ENCODE peak calls at places on chromosomes 2 and 18, in eight cellular contexts. B, F, Y, E, U, R, N and O are unnamed samples. For H3K9me3, the result is how much of the 10 kb centered on the place peaks cover.

GRCh38 chr18:26458526-26459232 is 89.7 kb downstream of the KCTD1 start:
- DNase-seq in B (no peak), F (no peak), Y (no peak), E (no peak), U (no peak), R (no peak), N (no peak), O (no peak)

GRCh38 chr18:50793641-50794565 is 25.9 kb downstream of the MRO start:
- DNase-seq in B (no peak), F (no peak), Y (no peak), E (no peak), U (no peak), R (no peak), N (no peak), O (no peak)

GRCh38 chr2:223537669-223538601 is 64.2 kb downstream of the SCG2 start:
- DNase-seq in B (peak), F (no peak), Y (no peak), E (no peak), U (peak), R (no peak), N (no peak), O (no peak)

GRCh38 chr2:47232738-47233415 is 77.8 kb upstream of the STPG4 start:
- DNase-seq in B (no peak), F (no peak), Y (no peak), E (no peak), U (no peak), R (no peak), N (peak), O (no peak)

GRCh38 chr18:44179693-44180092 is 501.0 kb upstream of the SETBP1 start:
- DNase-seq in B (no peak), F (no peak), Y (no peak), E (peak), U (no peak), R (no peak), N (no peak), O (no peak)

GRCh38 chr2:203225423-203226039 is 13.3 kb upstream of the CYP20A1 start:
- DNase-seq in B (peak), F (no peak), Y (peak), E (peak), U (peak), R (peak), N (no peak), O (peak)

GRCh38 chr18:11259421-11259820 is 110.1 kb upstream of the PIEZO2 start:
- DNase-seq in B (peak), F (peak), Y (no peak), E (no peak), U (no peak), R (no peak), N (no peak), O (no peak)

GRCh38 chr18:14945984-14946383 is 198.0 kb downstream of the ANKRD30B start:
- DNase-seq in B (no peak), F (no peak), Y (no peak), E (no peak), U (no peak), R (no peak), N (no peak), O (no peak)

GRCh38 chr18:75070625-75071483 is 138.1 kb downstream of the PTGR3 start:
- DNase-seq in B (peak), F (peak), Y (no peak), E (peak), U (no peak), R (peak), N (no peak), O (no peak)

GRCh38 chr18:26056291-26056690 is 34.1 kb downstream of the SS18 start:
- DNase-seq in B (no peak), F (no peak), Y (no peak), E (no peak), U (no peak), R (no peak), N (no peak), O (no peak)

GRCh38 chr2:151053661-151053990 is 208.0 kb downstream of the RBM43 start:
- DNase-seq in B (no peak), F (no peak), Y (no peak), E (no peak), U (no peak), R (no peak), N (no peak), O (no peak)

GRCh38 chr2:46460241-46460921 is 19.0 kb upstream of the TMEM247 start:
- DNase-seq in B (peak), F (no peak), Y (no peak), E (no peak), U (no peak), R (no peak), N (no peak), O (no peak)

GRCh38 chr2:241931976-241932894 is 62.7 kb downstream of the RTP5 start:
- DNase-seq in B (no peak), F (no peak), Y (no peak), E (no peak), U (no peak), R (no peak), N (no peak), O (no peak)

GRCh38 chr2:38465789-38466127 is 88.7 kb upstream of the ATL2 start:
- DNase-seq in B (peak), F (peak), Y (peak), E (no peak), U (peak), R (peak), N (peak), O (no peak)

GRCh38 chr18:37554399-37554787 is 11.2 kb downstream of the CELF4 start:
- DNase-seq in B (no peak), F (no peak), Y (no peak), E (no peak), U (no peak), R (no peak), N (no peak), O (no peak)

GRCh38 chr2:45000921-45001628 is 8.2 kb downstream of the SIX2 start:
- DNase-seq in B (no peak), F (no peak), Y (no peak), E (no peak), U (peak), R (no peak), N (no peak), O (no peak)

GRCh38 chr2:223999862-224000261 is 39.2 kb downstream of the SERPINE2 start:
- DNase-seq in B (peak), F (no peak), Y (no peak), E (no peak), U (no peak), R (no peak), N (no peak), O (no peak)

GRCh38 chr18:32770651-32771168 is 2.1 kb downstream of the KLHL14 start:
- DNase-seq in B (no peak), F (peak), Y (no peak), E (peak), U (no peak), R (no peak), N (no peak), O (no peak)

GRCh38 chr2:73985318-73986084 is 791 bp downstream of the TET3 start:
- DNase-seq in B (peak), F (peak), Y (no peak), E (peak), U (peak), R (peak), N (peak), O (peak)

GRCh38 chr18:72871091-72871490 is 3.3 kb upstream of the NETO1 start:
- DNase-seq in B (no peak), F (no peak), Y (no peak), E (no peak), U (no peak), R (no peak), N (no peak), O (no peak)

GRCh38 chr2:11698009-11698922 is 28.3 kb upstream of the NTSR2 start:
- DNase-seq in B (peak), F (peak), Y (no peak), E (peak), U (peak), R (no peak), N (no peak), O (no peak)

GRCh38 chr2:43106767-43107527 is 119.5 kb downstream of the ZFP36L2 start:
- DNase-seq in B (peak), F (no peak), Y (peak), E (no peak), U (no peak), R (no peak), N (peak), O (no peak)

GRCh38 chr2:142915502-142915901 is 38.0 kb downstream of the KYNU start:
- DNase-seq in B (no peak), F (no peak), Y (no peak), E (no peak), U (no peak), R (no peak), N (no peak), O (no peak)

GRCh38 chr18:49017813-49018552 is 67.2 kb upstream of the SMAD7 start:
- DNase-seq in B (no peak), F (peak), Y (no peak), E (peak), U (no peak), R (no peak), N (peak), O (no peak)

GRCh38 chr2:59804662-59805258 is 748.7 kb downstream of the BCL11A start:
- DNase-seq in B (peak), F (no peak), Y (no peak), E (no peak), U (peak), R (no peak), N (no peak), O (no peak)

GRCh38 chr2:199055336-199055735 is 402.4 kb downstream of the SATB2 start:
- DNase-seq in B (no peak), F (no peak), Y (no peak), E (no peak), U (no peak), R (no peak), N (no peak), O (no peak)

GRCh38 chr18:59268127-59268721 is 5.0 kb downstream of the RAX start:
- DNase-seq in B (no peak), F (no peak), Y (no peak), E (peak), U (no peak), R (no peak), N (no peak), O (no peak)
- H3K9me3 ChIP-seq in B (under half), F (under half), Y (under half), E (under half), U (under half), R (under half), N (under half), O (under half)

DNA sequence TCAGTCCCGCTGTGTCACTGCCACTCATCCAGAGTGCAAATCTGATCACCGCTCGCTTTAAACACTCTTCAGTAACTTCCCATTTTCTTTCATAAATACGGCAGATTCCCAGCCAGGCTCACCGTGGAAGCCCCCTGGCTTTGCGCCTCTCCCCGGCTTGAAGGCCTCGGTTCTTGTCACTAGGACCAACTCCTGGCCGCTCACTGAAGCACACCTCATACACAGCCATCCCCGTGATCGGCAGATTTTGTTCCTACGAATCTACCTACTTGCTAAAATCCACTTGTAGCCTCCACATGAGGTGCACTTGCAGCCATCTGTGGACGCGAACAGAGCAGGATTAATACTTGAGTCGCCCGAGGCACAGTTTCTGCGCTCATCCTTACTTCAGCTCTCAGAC is 462.4 kb upstream of the MYT1L start:
- DNase-seq in B (no peak), F (no peak), Y (no peak), E (no peak), U (no peak), R (no peak), N (peak), O (no peak)
- H3K9me3 ChIP-seq in B (under half), F (under half), Y (under half), E (under half), U (under half), R (under half), N (under half), O (under half)

DNA sequence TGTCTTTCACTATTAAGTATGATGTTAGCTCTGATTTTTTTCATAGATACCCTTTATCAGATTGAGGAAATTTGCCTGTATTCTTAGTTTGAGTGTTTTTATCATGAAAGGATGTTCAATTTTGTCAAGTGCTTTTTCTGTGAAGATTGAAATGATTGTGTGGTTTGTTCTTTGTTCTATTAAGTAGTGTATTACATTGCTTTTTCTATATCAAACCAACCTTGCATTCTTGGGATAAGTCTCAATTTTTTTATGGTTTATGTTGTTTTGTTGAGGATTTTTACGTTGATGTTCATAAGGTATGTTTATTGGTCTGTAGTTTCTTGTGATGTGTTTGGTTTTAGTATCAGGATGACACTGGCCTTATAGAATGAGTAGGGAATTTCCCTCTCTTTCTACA is 19.1 kb downstream of the PDK1 start:
- DNase-seq in B (no peak), F (no peak), Y (no peak), E (no peak), U (no peak), R (no peak), N (no peak), O (no peak)
- H3K9me3 ChIP-seq in B (under half), F (under half), Y (under half), E (under half), U (under half), R (under half), N (under half), O (under half)

GRCh38 chr2:239774142-239774462 is 251.0 kb downstream of the NDUFA10 start:
- DNase-seq in B (no peak), F (no peak), Y (peak), E (peak), U (no peak), R (no peak), N (no peak), O (no peak)
- H3K9me3 ChIP-seq in B (under half), F (under half), Y (under half), E (under half), U (under half), R (under half), N (under half), O (under half)

GRCh38 chr18:35641916-35642315 is 60.4 kb downstream of the GALNT1 start:
- DNase-seq in B (no peak), F (no peak), Y (no peak), E (no peak), U (no peak), R (no peak), N (no peak), O (no peak)
- H3K9me3 ChIP-seq in B (under half), F (under half), Y (under half), E (under half), U (under half), R (under half), N (under half), O (under half)

GRCh38 chr18:65628390-65628789 is 122.4 kb upstream of the CDH7 start:
- DNase-seq in B (no peak), F (no peak), Y (no peak), E (no peak), U (no peak), R (no peak), N (no peak), O (no peak)

GRCh38 chr18:65620076-65620696 is 130.6 kb upstream of the CDH7 start:
- DNase-seq in B (no peak), F (no peak), Y (no peak), E (no peak), U (no peak), R (no peak), N (no peak), O (no peak)

DNA sequence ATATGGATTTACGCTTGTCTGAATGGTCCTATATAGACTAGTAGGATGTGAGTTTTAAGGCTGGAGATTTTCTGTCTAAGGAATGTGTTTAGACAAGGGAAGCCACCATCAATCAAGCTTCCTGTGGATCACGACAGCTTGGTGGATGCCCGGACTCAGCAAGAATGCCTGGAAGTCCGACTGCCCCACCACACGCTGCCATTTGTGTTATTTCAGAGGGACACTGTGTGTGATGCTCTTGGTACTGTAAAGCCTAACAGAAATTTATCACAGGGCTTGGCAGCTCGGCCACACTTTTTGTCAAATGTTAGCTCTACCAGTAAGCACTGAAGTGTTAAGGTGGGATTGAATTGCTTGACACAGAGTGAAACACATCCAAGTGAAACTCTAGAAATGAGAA is 127.1 kb upstream of the CDH7 start:
- DNase-seq in B (no peak), F (no peak), Y (no peak), E (no peak), U (no peak), R (no peak), N (no peak), O (no peak)
- H3K9me3 ChIP-seq in B (under half), F (under half), Y (under half), E (under half), U (under half), R (under half), N (under half), O (under half)

GRCh38 chr2:64502860-64503259 is 21.3 kb upstream of the AFTPH start:
- DNase-seq in B (no peak), F (no peak), Y (no peak), E (no peak), U (no peak), R (no peak), N (no peak), O (no peak)
- H3K9me3 ChIP-seq in B (under half), F (under half), Y (under half), E (under half), U (under half), R (under half), N (under half), O (under half)

GRCh38 chr2:89780318-89780717 is 1088.8 kb downstream of the RPIA start:
- DNase-seq in B (no peak), F (no peak), Y (no peak), E (no peak), U (no peak), R (no peak), N (no peak), O (no peak)

GRCh38 chr2:89775885-89776284 is 1084.4 kb downstream of the RPIA start:
- DNase-seq in B (no peak), F (no peak), Y (no peak), E (no peak), U (no peak), R (no peak), N (no peak), O (no peak)
- H3K9me3 ChIP-seq in B (under half), F (under half), Y (under half), E (under half), U (half or more), R (half or more), N (half or more), O (under half)

GRCh38 chr2:878245-878930 is 72.3 kb upstream of the SNTG2 start:
- DNase-seq in B (no peak), F (peak), Y (no peak), E (no peak), U (no peak), R (no peak), N (no peak), O (no peak)

GRCh38 chr2:880201-880970 is 70.3 kb upstream of the SNTG2 start:
- DNase-seq in B (no peak), F (peak), Y (no peak), E (no peak), U (no peak), R (no peak), N (no peak), O (no peak)

GRCh38 chr2:879540-879939 is 71.1 kb upstream of the SNTG2 start:
- DNase-seq in B (no peak), F (no peak), Y (no peak), E (no peak), U (no peak), R (no peak), N (no peak), O (no peak)

GRCh38 chr2:875687-876615 is 74.7 kb upstream of the SNTG2 start:
- DNase-seq in B (no peak), F (peak), Y (no peak), E (no peak), U (no peak), R (no peak), N (peak), O (no peak)

GRCh38 chr2:877747-878146 is 72.9 kb upstream of the SNTG2 start:
- DNase-seq in B (no peak), F (peak), Y (no peak), E (no peak), U (no peak), R (no peak), N (no peak), O (no peak)
- H3K9me3 ChIP-seq in B (under half), F (under half), Y (under half), E (under half), U (under half), R (under half), N (under half), O (under half)

GRCh38 chr2:201319511-201319910 is 37.6 kb downstream of the FLACC1 start:
- DNase-seq in B (no peak), F (no peak), Y (no peak), E (no peak), U (no peak), R (no peak), N (no peak), O (no peak)
- H3K9me3 ChIP-seq in B (under half), F (under half), Y (under half), E (under half), U (under half), R (under half), N (under half), O (under half)